ENCODE peak calls at places on chromosomes 2 and 18, in four cellular contexts. J is K562, A is HepG2, L is H1. O is an unnamed sample.

GRCh38 chr18:75211002-75211621 is 515 bp downstream of the TSHZ1 start:
- DNase-seq in J (peak), A (peak), L (no peak), O (no peak)

GRCh38 chr2:133331437-133331836 is 236.8 kb downstream of the NCKAP5 start:
- DNase-seq in J (no peak), A (no peak), L (no peak), O (no peak)

GRCh38 chr2:96117701-96118588 is 1.6 kb upstream of the ADRA2B start:
- DNase-seq in J (peak), A (no peak), L (no peak), O (peak)

GRCh38 chr2:187547353-187547979 is 6.8 kb downstream of the TFPI start:
- DNase-seq in J (peak), A (no peak), L (no peak), O (no peak)

GRCh38 chr2:217907266-217907665 is 95.5 kb downstream of the TNS1 start:
- DNase-seq in J (no peak), A (no peak), L (no peak), O (no peak)

GRCh38 chr18:68448736-68449135 is 266.2 kb downstream of the TMX3 start:
- DNase-seq in J (no peak), A (no peak), L (no peak), O (no peak)

GRCh38 chr2:71347517-71347916 is 15.9 kb downstream of the ZNF638 start:
- DNase-seq in J (peak), A (no peak), L (no peak), O (no peak)

GRCh38 chr18:13431886-13432285 is 213.3 kb downstream of the LDLRAD4 start:
- DNase-seq in J (no peak), A (no peak), L (no peak), O (no peak)

GRCh38 chr2:238247002-238247822 is 7.4 kb upstream of the HES6 start:
- DNase-seq in J (no peak), A (no peak), L (no peak), O (no peak)

GRCh38 chr2:47024046-47024445 is 108.4 kb upstream of the MCFD2 start:
- DNase-seq in J (no peak), A (no peak), L (no peak), O (no peak)

GRCh38 chr18:79616651-79617518 is 62.7 kb upstream of the CTDP1 start:
- DNase-seq in J (peak), A (no peak), L (peak), O (peak)

GRCh38 chr2:134252092-134252775 is 1.6 kb upstream of the MGAT5 start:
- DNase-seq in J (no peak), A (no peak), L (no peak), O (no peak)

GRCh38 chr2:39948016-39948719 is 169.1 kb upstream of the THUMPD2 start:
- DNase-seq in J (no peak), A (no peak), L (no peak), O (no peak)

GRCh38 chr18:9742588-9743131 is 34.6 kb downstream of the RAB31 start:
- DNase-seq in J (no peak), A (no peak), L (no peak), O (no peak)

GRCh38 chr2:217934321-217935131 is 68.3 kb downstream of the TNS1 start:
- DNase-seq in J (no peak), A (no peak), L (no peak), O (no peak)

GRCh38 chr2:120230515-120231471 is 7.6 kb upstream of the TMEM185B start:
- DNase-seq in J (no peak), A (no peak), L (no peak), O (no peak)

GRCh38 chr2:20450201-20451108 is 3.6 kb downstream of the RHOB start:
- DNase-seq in J (no peak), A (peak), L (peak), O (peak)

GRCh38 chr2:183665403-183665802 is 541.2 kb downstream of the NUP35 start:
- DNase-seq in J (no peak), A (no peak), L (no peak), O (no peak)

GRCh38 chr2:233100192-233100998 is 40.3 kb downstream of the INPP5D start:
- DNase-seq in J (no peak), A (no peak), L (no peak), O (no peak)

GRCh38 chr18:36775396-36775795 is 53.4 kb downstream of the TPGS2 start:
- DNase-seq in J (no peak), A (no peak), L (no peak), O (no peak)

GRCh38 chr2:224308267-224308911 is 93.5 kb downstream of the FAM124B start:
- DNase-seq in J (no peak), A (no peak), L (no peak), O (no peak)

GRCh38 chr2:238601433-238602222 is 174.9 kb downstream of the ASB1 start:
- DNase-seq in J (no peak), A (no peak), L (no peak), O (no peak)

GRCh38 chr18:55069497-55069896 is 110.2 kb upstream of the CCDC68 start:
- DNase-seq in J (no peak), A (no peak), L (no peak), O (no peak)
- TF ChIP-seq JUN in J (no peak), A (no peak), L (no peak), O (no peak)

GRCh38 chr2:190088917-190089316 is 26.4 kb upstream of the MSTN start:
- DNase-seq in J (peak), A (peak), L (no peak), O (peak)
- TF ChIP-seq CREB1 in J (no peak), A (no peak), L (no peak), O (no peak)

GRCh38 chr2:53475320-53475719 is 292.3 kb upstream of the CHAC2 start:
- DNase-seq in J (no peak), A (no peak), L (no peak), O (no peak)

GRCh38 chr2:53473236-53473635 is 294.4 kb upstream of the CHAC2 start:
- DNase-seq in J (no peak), A (peak), L (no peak), O (peak)

GRCh38 chr2:53473762-53474161 is 293.8 kb upstream of the CHAC2 start:
- DNase-seq in J (no peak), A (no peak), L (no peak), O (no peak)

GRCh38 chr2:53476800-53477199 is 290.8 kb upstream of the CHAC2 start:
- DNase-seq in J (no peak), A (no peak), L (no peak), O (no peak)

GRCh38 chr2:53475766-53476165 is 291.8 kb upstream of the CHAC2 start:
- DNase-seq in J (no peak), A (no peak), L (no peak), O (no peak)
- TF ChIP-seq JUN in J (no peak), A (no peak), L (no peak), O (no peak)

GRCh38 chr2:74867841-74868658 is 34.1 kb downstream of the HK2 start:
- DNase-seq in J (no peak), A (no peak), L (no peak), O (no peak)
- TF ChIP-seq CREB1 in J (no peak), A (no peak), L (no peak), O (no peak)

GRCh38 chr2:145846986-145847385 is 1327.1 kb upstream of the ZEB2 start:
- DNase-seq in J (no peak), A (no peak), L (no peak), O (no peak)
- TF ChIP-seq JUN in J (no peak), A (no peak), L (no peak), O (no peak)

DNA sequence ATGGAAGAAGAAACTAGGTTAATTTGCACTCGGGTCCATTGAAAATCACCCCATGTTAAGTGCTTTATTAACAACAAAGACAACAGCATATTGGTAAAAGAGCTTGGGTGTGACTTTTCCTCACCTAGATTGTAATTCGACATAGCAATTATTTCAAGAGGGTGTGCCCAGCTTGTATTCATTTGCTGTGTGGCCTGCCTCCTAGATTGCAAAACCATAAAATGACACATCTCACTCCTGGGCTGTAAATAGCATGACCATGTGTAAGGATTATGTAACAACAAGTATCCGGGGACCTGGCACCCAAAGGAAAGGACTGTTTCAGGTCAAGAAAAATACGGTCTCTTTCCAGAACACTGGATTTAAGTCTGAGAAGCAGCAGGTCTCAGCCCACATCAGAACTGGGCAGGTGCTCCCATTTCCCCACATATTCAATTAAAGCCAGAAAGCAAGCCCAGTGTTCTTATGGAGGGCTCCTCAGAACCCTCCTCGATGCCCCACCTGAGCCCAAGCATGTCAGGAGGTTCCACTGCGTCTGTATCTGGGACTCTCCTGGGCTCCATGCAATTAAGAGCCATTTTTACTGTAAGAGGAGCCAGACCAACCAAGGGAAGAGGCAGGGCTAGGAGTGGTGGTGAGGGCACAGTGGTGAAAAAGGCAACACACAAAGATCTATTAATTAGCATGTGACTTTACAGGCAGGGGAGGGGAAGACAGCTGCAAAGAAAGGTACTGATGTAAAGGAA is 39.2 kb downstream of the MREG start:
- DNase-seq in J (no peak), A (no peak), L (no peak), O (no peak)
- TF ChIP-seq CREB1 in J (no peak), A (no peak), L (no peak), O (no peak)

GRCh38 chr2:37477921-37478320 is 133.5 kb downstream of the QPCT start:
- DNase-seq in J (no peak), A (no peak), L (no peak), O (no peak)
- TF ChIP-seq JUN in J (no peak), A (no peak), L (no peak), O (no peak)

GRCh38 chr18:76619342-76620315 is 124.6 kb upstream of the ZNF516 start:
- DNase-seq in J (no peak), A (no peak), L (peak), O (peak)
- TF ChIP-seq CREB1 in J (no peak), A (no peak), L (no peak), O (no peak)

O was measured in WTC11.